ENCODE peak calls at places on chromosomes 4 and X, in six cellular contexts. One of them, this sample, is unnamed. For H3K9me3, the result is how much of the 10 kb centered on the place peaks cover.

GRCh38 chr4:13706130-13706529 is 78.6 kb upstream of the BOD1L1 start:
- DNase-seq in prostate gland: no peak
- DNase-seq in sigmoid colon: no peak
- DNase-seq in K562: no peak
- DNase-seq in H1: no peak
- DNase-seq in stomach: no peak
- DNase-seq in this sample: no peak

GRCh38 chr4:15336410-15337184 is 91.2 kb upstream of the C1QTNF7 start:
- DNase-seq in H1: no peak
- DNase-seq in K562: no peak
- DNase-seq in sigmoid colon: no peak
- DNase-seq in stomach: no peak
- DNase-seq in prostate gland: no peak
- DNase-seq in this sample: no peak

GRCh38 chr4:108830509-108831244 is 67.8 kb upstream of the ETNPPL start:
- DNase-seq in sigmoid colon: no peak
- DNase-seq in prostate gland: no peak
- DNase-seq in stomach: peak
- DNase-seq in H1: no peak
- DNase-seq in K562: no peak
- DNase-seq in this sample: no peak

GRCh38 chr4:30716671-30717207 is 3.4 kb upstream of the PCDH7 start:
- DNase-seq in sigmoid colon: no peak
- DNase-seq in K562: no peak
- DNase-seq in H1: no peak
- DNase-seq in prostate gland: no peak
- DNase-seq in stomach: no peak
- DNase-seq in this sample: no peak

GRCh38 chrX:140034916-140035315 is 69.6 kb upstream of the CXorf66 start:
- DNase-seq in H1: no peak
- DNase-seq in stomach: no peak
- DNase-seq in prostate gland: no peak
- DNase-seq in sigmoid colon: no peak
- DNase-seq in K562: no peak
- DNase-seq in this sample: no peak

GRCh38 chrX:133892337-133892736 is 93.1 kb downstream of the GPC3 start:
- DNase-seq in prostate gland: no peak
- DNase-seq in sigmoid colon: no peak
- DNase-seq in stomach: no peak
- DNase-seq in H1: no peak
- DNase-seq in K562: no peak
- DNase-seq in this sample: no peak

GRCh38 chrX:134026732-134027311 is 41.4 kb upstream of the GPC3 start:
- DNase-seq in sigmoid colon: peak
- DNase-seq in prostate gland: peak
- DNase-seq in K562: peak
- DNase-seq in stomach: peak
- DNase-seq in H1: peak
- DNase-seq in this sample: no peak

GRCh38 chrX:39327705-39328104 is 526.4 kb downstream of the MID1IP1 start:
- DNase-seq in stomach: no peak
- DNase-seq in K562: no peak
- DNase-seq in prostate gland: no peak
- DNase-seq in H1: no peak
- DNase-seq in sigmoid colon: no peak
- DNase-seq in this sample: no peak

GRCh38 chrX:2965965-2966364 is 36.8 kb upstream of the ARSD start:
- DNase-seq in prostate gland: no peak
- DNase-seq in sigmoid colon: no peak
- DNase-seq in stomach: no peak
- DNase-seq in K562: no peak
- DNase-seq in H1: no peak
- DNase-seq in this sample: no peak

GRCh38 chr4:8131210-8131609 is 27.4 kb downstream of the ABLIM2 start:
- DNase-seq in sigmoid colon: no peak
- DNase-seq in K562: no peak
- DNase-seq in stomach: no peak
- DNase-seq in H1: no peak
- DNase-seq in prostate gland: no peak
- DNase-seq in this sample: no peak

GRCh38 chrX:145003443-145003842 is 243.9 kb upstream of the SPANXN1 start:
- DNase-seq in H1: no peak
- DNase-seq in stomach: no peak
- DNase-seq in prostate gland: no peak
- DNase-seq in K562: no peak
- DNase-seq in sigmoid colon: no peak
- DNase-seq in this sample: no peak

GRCh38 chr4:64538219-64538618 is 129.0 kb upstream of the TECRL start:
- DNase-seq in prostate gland: no peak
- DNase-seq in H1: peak
- DNase-seq in K562: no peak
- DNase-seq in stomach: no peak
- DNase-seq in sigmoid colon: no peak
- DNase-seq in this sample: no peak

GRCh38 chrX:19555236-19555635 is 39.9 kb upstream of the MAP3K15 start:
- DNase-seq in H1: no peak
- DNase-seq in sigmoid colon: no peak
- DNase-seq in K562: no peak
- DNase-seq in prostate gland: no peak
- DNase-seq in stomach: no peak
- DNase-seq in this sample: no peak

DNA sequence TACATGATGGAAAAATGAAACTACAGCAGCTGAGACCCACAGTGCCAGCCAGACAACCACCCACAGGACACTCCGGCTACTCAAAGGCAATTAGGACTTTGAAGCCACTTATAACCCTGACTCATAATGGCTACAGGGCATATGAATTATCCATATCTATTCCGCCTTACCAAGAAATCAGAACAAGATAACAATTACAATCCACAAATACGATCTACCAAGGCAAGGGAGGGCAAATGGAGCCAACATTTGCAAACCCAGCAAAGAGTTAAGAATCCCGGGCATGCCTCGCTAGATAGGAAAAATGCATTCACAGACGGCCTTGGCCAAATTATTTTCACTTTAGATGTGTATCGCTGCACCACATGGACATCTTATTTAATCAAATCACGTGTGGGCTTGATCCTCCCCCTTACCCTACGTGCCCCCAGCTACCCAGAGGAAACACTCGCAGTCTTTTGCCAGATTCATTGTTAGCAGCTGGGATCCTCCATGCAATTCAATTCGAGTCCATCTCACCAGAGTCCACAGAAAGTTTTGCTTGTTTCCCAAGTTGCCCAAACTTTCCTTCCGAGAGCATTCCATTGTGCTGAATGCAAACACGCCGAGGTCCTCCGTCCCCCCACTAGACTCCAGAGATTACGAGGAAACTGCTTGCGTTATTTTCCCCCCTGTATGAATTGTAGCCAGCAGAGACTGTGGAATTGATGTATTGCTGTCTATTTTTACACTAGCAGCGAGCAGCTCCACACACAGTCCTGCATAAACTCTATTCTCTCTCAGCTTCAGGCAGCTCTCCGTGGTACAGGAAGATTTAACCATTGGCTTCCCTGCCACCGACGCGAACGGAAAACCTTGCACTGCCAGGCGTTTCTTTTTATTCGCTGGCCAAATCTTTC is 1.2 kb downstream of the PPARGC1A start:
- DNase-seq in sigmoid colon: peak
- DNase-seq in H1: no peak
- DNase-seq in prostate gland: no peak
- DNase-seq in stomach: no peak
- DNase-seq in K562: no peak
- DNase-seq in this sample: no peak
- TF ChIP-seq POLR2A in sigmoid colon: no peak
- TF ChIP-seq POLR2A in H1: no peak
- TF ChIP-seq POLR2A in prostate gland: no peak
- TF ChIP-seq POLR2A in stomach: no peak
- TF ChIP-seq POLR2A in K562: no peak
- TF ChIP-seq POLR2A in this sample: no peak

GRCh38 chr4:128604204-128604603 is 205.3 kb upstream of the JADE1 start:
- DNase-seq in sigmoid colon: no peak
- DNase-seq in H1: no peak
- DNase-seq in stomach: no peak
- DNase-seq in K562: no peak
- DNase-seq in prostate gland: no peak
- DNase-seq in this sample: no peak
- H3K9me3 ChIP-seq in sigmoid colon: under half
- H3K9me3 ChIP-seq in H1: under half
- H3K9me3 ChIP-seq in stomach: under half
- H3K9me3 ChIP-seq in K562: under half
- H3K9me3 ChIP-seq in prostate gland: under half
- H3K9me3 ChIP-seq in this sample: under half

GRCh38 chrX:101931494-101932248 is at the start of gene ZMAT1:
- DNase-seq in stomach: peak
- DNase-seq in prostate gland: peak
- DNase-seq in H1: peak
- DNase-seq in K562: peak
- DNase-seq in sigmoid colon: peak
- DNase-seq in this sample: peak
- TF ChIP-seq POLR2AphosphoS5 in stomach: peak
- TF ChIP-seq POLR2AphosphoS5 in prostate gland: peak
- TF ChIP-seq POLR2AphosphoS5 in H1: peak
- TF ChIP-seq POLR2AphosphoS5 in K562: no peak
- TF ChIP-seq POLR2AphosphoS5 in sigmoid colon: peak
- TF ChIP-seq POLR2AphosphoS5 in this sample: no peak

GRCh38 chr4:76948441-76949292 is 885 bp upstream of the SEPTIN11 start:
- DNase-seq in H1: no peak
- DNase-seq in prostate gland: peak
- DNase-seq in K562: peak
- DNase-seq in stomach: peak
- DNase-seq in sigmoid colon: peak
- DNase-seq in this sample: peak
- TF ChIP-seq POLR2A in H1: no peak
- TF ChIP-seq POLR2A in prostate gland: no peak
- TF ChIP-seq POLR2A in K562: peak
- TF ChIP-seq POLR2A in stomach: no peak
- TF ChIP-seq POLR2A in sigmoid colon: no peak
- TF ChIP-seq POLR2A in this sample: no peak

GRCh38 chrX:153763989-153764755 is at the start of gene PLXNB3:
- DNase-seq in H1: peak
- DNase-seq in stomach: peak
- DNase-seq in sigmoid colon: peak
- DNase-seq in prostate gland: peak
- DNase-seq in K562: peak
- DNase-seq in this sample: peak

GRCh38 chrX:153763298-153763932 is 634 bp upstream of the PLXNB3 start:
- DNase-seq in sigmoid colon: peak
- DNase-seq in K562: no peak
- DNase-seq in stomach: no peak
- DNase-seq in H1: no peak
- DNase-seq in prostate gland: no peak
- DNase-seq in this sample: peak

GRCh38 chrX:153762636-153763173 is 1.3 kb upstream of the PLXNB3 start:
- DNase-seq in stomach: no peak
- DNase-seq in K562: no peak
- DNase-seq in H1: no peak
- DNase-seq in sigmoid colon: no peak
- DNase-seq in prostate gland: no peak
- DNase-seq in this sample: no peak

GRCh38 chrX:153764786-153765137 is 713 bp downstream of the PLXNB3 start:
- DNase-seq in sigmoid colon: peak
- DNase-seq in prostate gland: no peak
- DNase-seq in H1: no peak
- DNase-seq in K562: no peak
- DNase-seq in stomach: no peak
- DNase-seq in this sample: no peak

GRCh38 chrX:153761863-153762262 is 2.2 kb upstream of the PLXNB3 start:
- DNase-seq in K562: no peak
- DNase-seq in stomach: no peak
- DNase-seq in H1: no peak
- DNase-seq in prostate gland: no peak
- DNase-seq in sigmoid colon: peak
- DNase-seq in this sample: no peak
- H3K9me3 ChIP-seq in K562: under half
- H3K9me3 ChIP-seq in stomach: under half
- H3K9me3 ChIP-seq in H1: under half
- H3K9me3 ChIP-seq in prostate gland: under half
- H3K9me3 ChIP-seq in sigmoid colon: under half
- H3K9me3 ChIP-seq in this sample: under half

GRCh38 chr4:110640608-110641007 is 17.7 kb upstream of the PITX2 start:
- DNase-seq in sigmoid colon: no peak
- DNase-seq in H1: no peak
- DNase-seq in K562: no peak
- DNase-seq in prostate gland: no peak
- DNase-seq in stomach: no peak
- DNase-seq in this sample: no peak
- TF ChIP-seq POLR2AphosphoS5 in sigmoid colon: no peak
- TF ChIP-seq POLR2AphosphoS5 in H1: no peak
- TF ChIP-seq POLR2AphosphoS5 in K562: no peak
- TF ChIP-seq POLR2AphosphoS5 in prostate gland: no peak
- TF ChIP-seq POLR2AphosphoS5 in stomach: no peak
- TF ChIP-seq POLR2AphosphoS5 in this sample: no peak

GRCh38 chr4:98261291-98262271 is at the start of gene RAP1GDS1:
- DNase-seq in prostate gland: peak
- DNase-seq in H1: peak
- DNase-seq in sigmoid colon: peak
- DNase-seq in stomach: peak
- DNase-seq in K562: peak
- DNase-seq in this sample: peak
- TF ChIP-seq POLR2A in prostate gland: no peak
- TF ChIP-seq POLR2A in H1: no peak
- TF ChIP-seq POLR2A in sigmoid colon: no peak
- TF ChIP-seq POLR2A in stomach: no peak
- TF ChIP-seq POLR2A in K562: peak
- TF ChIP-seq POLR2A in this sample: no peak

GRCh38 chr4:28827866-28828265 is 1892.3 kb upstream of the PCDH7 start:
- DNase-seq in prostate gland: no peak
- DNase-seq in sigmoid colon: no peak
- DNase-seq in H1: no peak
- DNase-seq in K562: no peak
- DNase-seq in stomach: no peak
- DNase-seq in this sample: no peak

GRCh38 chr4:28834120-28834519 is 1886.0 kb upstream of the PCDH7 start:
- DNase-seq in stomach: no peak
- DNase-seq in H1: no peak
- DNase-seq in K562: no peak
- DNase-seq in prostate gland: no peak
- DNase-seq in sigmoid colon: no peak
- DNase-seq in this sample: no peak

GRCh38 chr4:28832445-28832844 is 1887.7 kb upstream of the PCDH7 start:
- DNase-seq in sigmoid colon: no peak
- DNase-seq in K562: no peak
- DNase-seq in prostate gland: no peak
- DNase-seq in stomach: no peak
- DNase-seq in H1: no peak
- DNase-seq in this sample: no peak

GRCh38 chr4:28831867-28832266 is 1888.3 kb upstream of the PCDH7 start:
- DNase-seq in K562: no peak
- DNase-seq in H1: no peak
- DNase-seq in stomach: no peak
- DNase-seq in sigmoid colon: no peak
- DNase-seq in prostate gland: no peak
- DNase-seq in this sample: no peak
- H3K9me3 ChIP-seq in K562: under half
- H3K9me3 ChIP-seq in H1: under half
- H3K9me3 ChIP-seq in stomach: under half
- H3K9me3 ChIP-seq in sigmoid colon: under half
- H3K9me3 ChIP-seq in prostate gland: under half
- H3K9me3 ChIP-seq in this sample: under half

This sample was measured in suprapubic skin.